ENCODE peak calls at places on chromosome 11, in eight cellular contexts. One of them, this sample, is unnamed.

GRCh38 chr11:4704054-4704789 is at the start of gene MMP26:
- DNase-seq in C1 segment of cervical spinal cord: no peak
- DNase-seq in anterior cingulate cortex: no peak
- DNase-seq in right lobe of liver: no peak
- DNase-seq in activated T-helper 1 cell treated with Interleukin-2 at 50 U/mL for 16 hours: no peak
- DNase-seq in stimulated activated CD8-positive, alpha-beta memory T cell treated with anti-CD3 and anti-CD28 coated beads, Interleukin-4, amount 100 ng/mL, for 24 hours: no peak
- DNase-seq in T-helper 1 cell: no peak
- DNase-seq in kidney tubule cell: peak
- DNase-seq in this sample: no peak

GRCh38 chr11:46050652-46051051 is 70.6 kb downstream of the PHF21A start:
- DNase-seq in kidney tubule cell: no peak
- DNase-seq in C1 segment of cervical spinal cord: no peak
- DNase-seq in T-helper 1 cell: no peak
- DNase-seq in anterior cingulate cortex: no peak
- DNase-seq in right lobe of liver: no peak
- DNase-seq in stimulated activated CD8-positive, alpha-beta memory T cell treated with anti-CD3 and anti-CD28 coated beads, Interleukin-4, amount 100 ng/mL, for 24 hours: no peak
- DNase-seq in activated T-helper 1 cell treated with Interleukin-2 at 50 U/mL for 16 hours: no peak
- DNase-seq in this sample: no peak

GRCh38 chr11:67033661-67034166 is 10.8 kb downstream of the SYT12 start:
- DNase-seq in stimulated activated CD8-positive, alpha-beta memory T cell treated with anti-CD3 and anti-CD28 coated beads, Interleukin-4, amount 100 ng/mL, for 24 hours: no peak
- DNase-seq in C1 segment of cervical spinal cord: peak
- DNase-seq in activated T-helper 1 cell treated with Interleukin-2 at 50 U/mL for 16 hours: no peak
- DNase-seq in T-helper 1 cell: no peak
- DNase-seq in kidney tubule cell: peak
- DNase-seq in right lobe of liver: no peak
- DNase-seq in anterior cingulate cortex: no peak
- DNase-seq in this sample: peak

GRCh38 chr11:64118871-64119495 is 46.9 kb downstream of the MACROD1 start:
- DNase-seq in kidney tubule cell: no peak
- DNase-seq in activated T-helper 1 cell treated with Interleukin-2 at 50 U/mL for 16 hours: no peak
- DNase-seq in right lobe of liver: no peak
- DNase-seq in stimulated activated CD8-positive, alpha-beta memory T cell treated with anti-CD3 and anti-CD28 coated beads, Interleukin-4, amount 100 ng/mL, for 24 hours: no peak
- DNase-seq in C1 segment of cervical spinal cord: no peak
- DNase-seq in T-helper 1 cell: no peak
- DNase-seq in anterior cingulate cortex: no peak
- DNase-seq in this sample: no peak

GRCh38 chr11:2466869-2467694 is 22.3 kb downstream of the KCNQ1 start:
- DNase-seq in activated T-helper 1 cell treated with Interleukin-2 at 50 U/mL for 16 hours: peak
- DNase-seq in T-helper 1 cell: peak
- DNase-seq in kidney tubule cell: no peak
- DNase-seq in C1 segment of cervical spinal cord: no peak
- DNase-seq in right lobe of liver: no peak
- DNase-seq in stimulated activated CD8-positive, alpha-beta memory T cell treated with anti-CD3 and anti-CD28 coated beads, Interleukin-4, amount 100 ng/mL, for 24 hours: no peak
- DNase-seq in anterior cingulate cortex: no peak
- DNase-seq in this sample: no peak

GRCh38 chr11:72239296-72239848 is 4.6 kb downstream of the PHOX2A start:
- DNase-seq in right lobe of liver: peak
- DNase-seq in kidney tubule cell: peak
- DNase-seq in anterior cingulate cortex: no peak
- DNase-seq in stimulated activated CD8-positive, alpha-beta memory T cell treated with anti-CD3 and anti-CD28 coated beads, Interleukin-4, amount 100 ng/mL, for 24 hours: no peak
- DNase-seq in activated T-helper 1 cell treated with Interleukin-2 at 50 U/mL for 16 hours: no peak
- DNase-seq in T-helper 1 cell: no peak
- DNase-seq in C1 segment of cervical spinal cord: no peak
- DNase-seq in this sample: no peak

GRCh38 chr11:20112291-20113146 is 47.8 kb downstream of the DBX1 start:
- DNase-seq in C1 segment of cervical spinal cord: peak
- DNase-seq in activated T-helper 1 cell treated with Interleukin-2 at 50 U/mL for 16 hours: no peak
- DNase-seq in kidney tubule cell: peak
- DNase-seq in T-helper 1 cell: no peak
- DNase-seq in stimulated activated CD8-positive, alpha-beta memory T cell treated with anti-CD3 and anti-CD28 coated beads, Interleukin-4, amount 100 ng/mL, for 24 hours: peak
- DNase-seq in anterior cingulate cortex: peak
- DNase-seq in right lobe of liver: no peak
- DNase-seq in this sample: peak

GRCh38 chr11:114438303-114438702 is 964 bp upstream of the REXO2 start:
- DNase-seq in kidney tubule cell: peak
- DNase-seq in anterior cingulate cortex: no peak
- DNase-seq in activated T-helper 1 cell treated with Interleukin-2 at 50 U/mL for 16 hours: no peak
- DNase-seq in C1 segment of cervical spinal cord: no peak
- DNase-seq in right lobe of liver: no peak
- DNase-seq in stimulated activated CD8-positive, alpha-beta memory T cell treated with anti-CD3 and anti-CD28 coated beads, Interleukin-4, amount 100 ng/mL, for 24 hours: no peak
- DNase-seq in T-helper 1 cell: no peak
- DNase-seq in this sample: no peak

GRCh38 chr11:46392421-46393230 is 1.1 kb upstream of the CHRM4 start:
- DNase-seq in kidney tubule cell: peak
- DNase-seq in activated T-helper 1 cell treated with Interleukin-2 at 50 U/mL for 16 hours: peak
- DNase-seq in right lobe of liver: peak
- DNase-seq in stimulated activated CD8-positive, alpha-beta memory T cell treated with anti-CD3 and anti-CD28 coated beads, Interleukin-4, amount 100 ng/mL, for 24 hours: peak
- DNase-seq in anterior cingulate cortex: no peak
- DNase-seq in C1 segment of cervical spinal cord: no peak
- DNase-seq in T-helper 1 cell: peak
- DNase-seq in this sample: peak

GRCh38 chr11:33920838-33921613 is 29.1 kb upstream of the LMO2 start:
- DNase-seq in right lobe of liver: no peak
- DNase-seq in kidney tubule cell: no peak
- DNase-seq in T-helper 1 cell: no peak
- DNase-seq in anterior cingulate cortex: no peak
- DNase-seq in stimulated activated CD8-positive, alpha-beta memory T cell treated with anti-CD3 and anti-CD28 coated beads, Interleukin-4, amount 100 ng/mL, for 24 hours: peak
- DNase-seq in activated T-helper 1 cell treated with Interleukin-2 at 50 U/mL for 16 hours: no peak
- DNase-seq in C1 segment of cervical spinal cord: no peak
- DNase-seq in this sample: no peak

GRCh38 chr11:114811971-114812370 is 133.6 kb downstream of the NXPE2 start:
- DNase-seq in C1 segment of cervical spinal cord: no peak
- DNase-seq in T-helper 1 cell: no peak
- DNase-seq in right lobe of liver: no peak
- DNase-seq in stimulated activated CD8-positive, alpha-beta memory T cell treated with anti-CD3 and anti-CD28 coated beads, Interleukin-4, amount 100 ng/mL, for 24 hours: no peak
- DNase-seq in kidney tubule cell: no peak
- DNase-seq in anterior cingulate cortex: no peak
- DNase-seq in activated T-helper 1 cell treated with Interleukin-2 at 50 U/mL for 16 hours: no peak
- DNase-seq in this sample: no peak

GRCh38 chr11:61999141-61999975 is 31.9 kb upstream of the FTH1 start:
- DNase-seq in stimulated activated CD8-positive, alpha-beta memory T cell treated with anti-CD3 and anti-CD28 coated beads, Interleukin-4, amount 100 ng/mL, for 24 hours: no peak
- DNase-seq in right lobe of liver: peak
- DNase-seq in kidney tubule cell: no peak
- DNase-seq in anterior cingulate cortex: no peak
- DNase-seq in activated T-helper 1 cell treated with Interleukin-2 at 50 U/mL for 16 hours: no peak
- DNase-seq in T-helper 1 cell: no peak
- DNase-seq in C1 segment of cervical spinal cord: no peak
- DNase-seq in this sample: no peak

GRCh38 chr11:58829736-58830135 is 14.8 kb downstream of the GLYATL2 start:
- DNase-seq in right lobe of liver: no peak
- DNase-seq in stimulated activated CD8-positive, alpha-beta memory T cell treated with anti-CD3 and anti-CD28 coated beads, Interleukin-4, amount 100 ng/mL, for 24 hours: no peak
- DNase-seq in activated T-helper 1 cell treated with Interleukin-2 at 50 U/mL for 16 hours: no peak
- DNase-seq in T-helper 1 cell: no peak
- DNase-seq in C1 segment of cervical spinal cord: no peak
- DNase-seq in anterior cingulate cortex: no peak
- DNase-seq in kidney tubule cell: peak
- DNase-seq in this sample: no peak

GRCh38 chr11:120017582-120017981 is 120.3 kb downstream of the TRIM29 start:
- DNase-seq in stimulated activated CD8-positive, alpha-beta memory T cell treated with anti-CD3 and anti-CD28 coated beads, Interleukin-4, amount 100 ng/mL, for 24 hours: no peak
- DNase-seq in T-helper 1 cell: no peak
- DNase-seq in activated T-helper 1 cell treated with Interleukin-2 at 50 U/mL for 16 hours: no peak
- DNase-seq in C1 segment of cervical spinal cord: no peak
- DNase-seq in kidney tubule cell: no peak
- DNase-seq in anterior cingulate cortex: no peak
- DNase-seq in right lobe of liver: no peak
- DNase-seq in this sample: no peak

GRCh38 chr11:109914809-109915653 is 178.2 kb upstream of the ZC3H12C start:
- DNase-seq in C1 segment of cervical spinal cord: no peak
- DNase-seq in right lobe of liver: no peak
- DNase-seq in anterior cingulate cortex: no peak
- DNase-seq in stimulated activated CD8-positive, alpha-beta memory T cell treated with anti-CD3 and anti-CD28 coated beads, Interleukin-4, amount 100 ng/mL, for 24 hours: no peak
- DNase-seq in activated T-helper 1 cell treated with Interleukin-2 at 50 U/mL for 16 hours: no peak
- DNase-seq in kidney tubule cell: peak
- DNase-seq in T-helper 1 cell: no peak
- DNase-seq in this sample: peak

GRCh38 chr11:70548976-70549375 is 150.6 kb downstream of the CTTN start:
- DNase-seq in right lobe of liver: no peak
- DNase-seq in C1 segment of cervical spinal cord: no peak
- DNase-seq in activated T-helper 1 cell treated with Interleukin-2 at 50 U/mL for 16 hours: no peak
- DNase-seq in stimulated activated CD8-positive, alpha-beta memory T cell treated with anti-CD3 and anti-CD28 coated beads, Interleukin-4, amount 100 ng/mL, for 24 hours: no peak
- DNase-seq in T-helper 1 cell: no peak
- DNase-seq in anterior cingulate cortex: no peak
- DNase-seq in kidney tubule cell: no peak
- DNase-seq in this sample: no peak

GRCh38 chr11:106070606-106071005 is 6.5 kb downstream of the KBTBD3 start:
- DNase-seq in anterior cingulate cortex: no peak
- DNase-seq in activated T-helper 1 cell treated with Interleukin-2 at 50 U/mL for 16 hours: no peak
- DNase-seq in right lobe of liver: no peak
- DNase-seq in C1 segment of cervical spinal cord: no peak
- DNase-seq in T-helper 1 cell: no peak
- DNase-seq in kidney tubule cell: no peak
- DNase-seq in stimulated activated CD8-positive, alpha-beta memory T cell treated with anti-CD3 and anti-CD28 coated beads, Interleukin-4, amount 100 ng/mL, for 24 hours: no peak
- DNase-seq in this sample: no peak

GRCh38 chr11:1574256-1575242 is 2.5 kb upstream of the DUSP8 start:
- DNase-seq in T-helper 1 cell: peak
- DNase-seq in stimulated activated CD8-positive, alpha-beta memory T cell treated with anti-CD3 and anti-CD28 coated beads, Interleukin-4, amount 100 ng/mL, for 24 hours: no peak
- DNase-seq in kidney tubule cell: peak
- DNase-seq in right lobe of liver: no peak
- DNase-seq in activated T-helper 1 cell treated with Interleukin-2 at 50 U/mL for 16 hours: no peak
- DNase-seq in anterior cingulate cortex: no peak
- DNase-seq in C1 segment of cervical spinal cord: peak
- DNase-seq in this sample: peak

GRCh38 chr11:82577246-82577645 is 156.4 kb downstream of the FAM181B start:
- DNase-seq in anterior cingulate cortex: no peak
- DNase-seq in kidney tubule cell: no peak
- DNase-seq in stimulated activated CD8-positive, alpha-beta memory T cell treated with anti-CD3 and anti-CD28 coated beads, Interleukin-4, amount 100 ng/mL, for 24 hours: no peak
- DNase-seq in activated T-helper 1 cell treated with Interleukin-2 at 50 U/mL for 16 hours: no peak
- DNase-seq in T-helper 1 cell: no peak
- DNase-seq in right lobe of liver: no peak
- DNase-seq in C1 segment of cervical spinal cord: peak
- DNase-seq in this sample: peak

GRCh38 chr11:71505001-71505400 is 22.1 kb upstream of the KRTAP5-7 start:
- DNase-seq in stimulated activated CD8-positive, alpha-beta memory T cell treated with anti-CD3 and anti-CD28 coated beads, Interleukin-4, amount 100 ng/mL, for 24 hours: no peak
- DNase-seq in activated T-helper 1 cell treated with Interleukin-2 at 50 U/mL for 16 hours: no peak
- DNase-seq in kidney tubule cell: no peak
- DNase-seq in right lobe of liver: no peak
- DNase-seq in C1 segment of cervical spinal cord: no peak
- DNase-seq in T-helper 1 cell: no peak
- DNase-seq in anterior cingulate cortex: no peak
- DNase-seq in this sample: no peak

GRCh38 chr11:108496643-108497256 is 1.4 kb downstream of the POGLUT3 start:
- DNase-seq in right lobe of liver: no peak
- DNase-seq in T-helper 1 cell: no peak
- DNase-seq in activated T-helper 1 cell treated with Interleukin-2 at 50 U/mL for 16 hours: no peak
- DNase-seq in C1 segment of cervical spinal cord: no peak
- DNase-seq in kidney tubule cell: peak
- DNase-seq in anterior cingulate cortex: no peak
- DNase-seq in stimulated activated CD8-positive, alpha-beta memory T cell treated with anti-CD3 and anti-CD28 coated beads, Interleukin-4, amount 100 ng/mL, for 24 hours: no peak
- DNase-seq in this sample: no peak

GRCh38 chr11:44575288-44575672 is 9.8 kb downstream of the CD82 start:
- DNase-seq in stimulated activated CD8-positive, alpha-beta memory T cell treated with anti-CD3 and anti-CD28 coated beads, Interleukin-4, amount 100 ng/mL, for 24 hours: no peak
- DNase-seq in kidney tubule cell: peak
- DNase-seq in right lobe of liver: no peak
- DNase-seq in anterior cingulate cortex: no peak
- DNase-seq in activated T-helper 1 cell treated with Interleukin-2 at 50 U/mL for 16 hours: no peak
- DNase-seq in T-helper 1 cell: no peak
- DNase-seq in C1 segment of cervical spinal cord: no peak
- DNase-seq in this sample: no peak

GRCh38 chr11:76291576-76292526 is 85.5 kb upstream of the WNT11 start:
- DNase-seq in C1 segment of cervical spinal cord: no peak
- DNase-seq in anterior cingulate cortex: no peak
- DNase-seq in stimulated activated CD8-positive, alpha-beta memory T cell treated with anti-CD3 and anti-CD28 coated beads, Interleukin-4, amount 100 ng/mL, for 24 hours: no peak
- DNase-seq in right lobe of liver: no peak
- DNase-seq in activated T-helper 1 cell treated with Interleukin-2 at 50 U/mL for 16 hours: no peak
- DNase-seq in T-helper 1 cell: no peak
- DNase-seq in kidney tubule cell: peak
- DNase-seq in this sample: no peak

GRCh38 chr11:19777342-19778102 is 64.9 kb downstream of the NAV2 start:
- DNase-seq in right lobe of liver: no peak
- DNase-seq in C1 segment of cervical spinal cord: peak
- DNase-seq in stimulated activated CD8-positive, alpha-beta memory T cell treated with anti-CD3 and anti-CD28 coated beads, Interleukin-4, amount 100 ng/mL, for 24 hours: no peak
- DNase-seq in anterior cingulate cortex: no peak
- DNase-seq in activated T-helper 1 cell treated with Interleukin-2 at 50 U/mL for 16 hours: no peak
- DNase-seq in T-helper 1 cell: no peak
- DNase-seq in kidney tubule cell: peak
- DNase-seq in this sample: no peak

GRCh38 chr11:106551744-106552671 is 466.3 kb downstream of the GUCY1A2 start:
- DNase-seq in right lobe of liver: no peak
- DNase-seq in C1 segment of cervical spinal cord: no peak
- DNase-seq in T-helper 1 cell: no peak
- DNase-seq in anterior cingulate cortex: no peak
- DNase-seq in kidney tubule cell: no peak
- DNase-seq in stimulated activated CD8-positive, alpha-beta memory T cell treated with anti-CD3 and anti-CD28 coated beads, Interleukin-4, amount 100 ng/mL, for 24 hours: no peak
- DNase-seq in activated T-helper 1 cell treated with Interleukin-2 at 50 U/mL for 16 hours: no peak
- DNase-seq in this sample: no peak

GRCh38 chr11:9943346-9944110 is 279.7 kb downstream of the SWAP70 start:
- DNase-seq in stimulated activated CD8-positive, alpha-beta memory T cell treated with anti-CD3 and anti-CD28 coated beads, Interleukin-4, amount 100 ng/mL, for 24 hours: no peak
- DNase-seq in activated T-helper 1 cell treated with Interleukin-2 at 50 U/mL for 16 hours: no peak
- DNase-seq in T-helper 1 cell: no peak
- DNase-seq in right lobe of liver: no peak
- DNase-seq in kidney tubule cell: no peak
- DNase-seq in C1 segment of cervical spinal cord: no peak
- DNase-seq in anterior cingulate cortex: no peak
- DNase-seq in this sample: no peak

GRCh38 chr11:64597671-64598101 is 6.7 kb downstream of the SLC22A12 start:
- DNase-seq in T-helper 1 cell: no peak
- DNase-seq in right lobe of liver: no peak
- DNase-seq in C1 segment of cervical spinal cord: no peak
- DNase-seq in anterior cingulate cortex: no peak
- DNase-seq in stimulated activated CD8-positive, alpha-beta memory T cell treated with anti-CD3 and anti-CD28 coated beads, Interleukin-4, amount 100 ng/mL, for 24 hours: no peak
- DNase-seq in activated T-helper 1 cell treated with Interleukin-2 at 50 U/mL for 16 hours: no peak
- DNase-seq in kidney tubule cell: no peak
- DNase-seq in this sample: no peak

GRCh38 chr11:10474551-10474950 is 19.5 kb downstream of the AMPD3 start:
- DNase-seq in C1 segment of cervical spinal cord: no peak
- DNase-seq in kidney tubule cell: no peak
- DNase-seq in activated T-helper 1 cell treated with Interleukin-2 at 50 U/mL for 16 hours: no peak
- DNase-seq in anterior cingulate cortex: no peak
- DNase-seq in T-helper 1 cell: no peak
- DNase-seq in stimulated activated CD8-positive, alpha-beta memory T cell treated with anti-CD3 and anti-CD28 coated beads, Interleukin-4, amount 100 ng/mL, for 24 hours: no peak
- DNase-seq in right lobe of liver: peak
- DNase-seq in this sample: no peak

GRCh38 chr11:67270256-67271211 is 4.3 kb downstream of the GRK2 start:
- DNase-seq in stimulated activated CD8-positive, alpha-beta memory T cell treated with anti-CD3 and anti-CD28 coated beads, Interleukin-4, amount 100 ng/mL, for 24 hours: no peak
- DNase-seq in anterior cingulate cortex: no peak
- DNase-seq in activated T-helper 1 cell treated with Interleukin-2 at 50 U/mL for 16 hours: no peak
- DNase-seq in C1 segment of cervical spinal cord: peak
- DNase-seq in kidney tubule cell: peak
- DNase-seq in right lobe of liver: no peak
- DNase-seq in T-helper 1 cell: no peak
- DNase-seq in this sample: no peak

GRCh38 chr11:1401656-1402221 is 12.0 kb downstream of the BRSK2 start:
- DNase-seq in stimulated activated CD8-positive, alpha-beta memory T cell treated with anti-CD3 and anti-CD28 coated beads, Interleukin-4, amount 100 ng/mL, for 24 hours: peak
- DNase-seq in right lobe of liver: peak
- DNase-seq in activated T-helper 1 cell treated with Interleukin-2 at 50 U/mL for 16 hours: no peak
- DNase-seq in C1 segment of cervical spinal cord: no peak
- DNase-seq in anterior cingulate cortex: no peak
- DNase-seq in kidney tubule cell: peak
- DNase-seq in T-helper 1 cell: peak
- DNase-seq in this sample: peak

GRCh38 chr11:66725646-66726045 is 3.4 kb downstream of the SPTBN2 start:
- DNase-seq in anterior cingulate cortex: no peak
- DNase-seq in stimulated activated CD8-positive, alpha-beta memory T cell treated with anti-CD3 and anti-CD28 coated beads, Interleukin-4, amount 100 ng/mL, for 24 hours: no peak
- DNase-seq in kidney tubule cell: peak
- DNase-seq in activated T-helper 1 cell treated with Interleukin-2 at 50 U/mL for 16 hours: no peak
- DNase-seq in T-helper 1 cell: no peak
- DNase-seq in C1 segment of cervical spinal cord: peak
- DNase-seq in right lobe of liver: peak
- DNase-seq in this sample: peak

GRCh38 chr11:92425127-92425526 is 200.5 kb downstream of the FAT3 start:
- DNase-seq in anterior cingulate cortex: no peak
- DNase-seq in right lobe of liver: no peak
- DNase-seq in kidney tubule cell: no peak
- DNase-seq in activated T-helper 1 cell treated with Interleukin-2 at 50 U/mL for 16 hours: no peak
- DNase-seq in stimulated activated CD8-positive, alpha-beta memory T cell treated with anti-CD3 and anti-CD28 coated beads, Interleukin-4, amount 100 ng/mL, for 24 hours: no peak
- DNase-seq in C1 segment of cervical spinal cord: no peak
- DNase-seq in T-helper 1 cell: no peak
- DNase-seq in this sample: no peak

GRCh38 chr11:95676280-95676679 is 113.3 kb downstream of the FAM76B start:
- DNase-seq in right lobe of liver: no peak
- DNase-seq in kidney tubule cell: no peak
- DNase-seq in anterior cingulate cortex: no peak
- DNase-seq in T-helper 1 cell: no peak
- DNase-seq in activated T-helper 1 cell treated with Interleukin-2 at 50 U/mL for 16 hours: no peak
- DNase-seq in stimulated activated CD8-positive, alpha-beta memory T cell treated with anti-CD3 and anti-CD28 coated beads, Interleukin-4, amount 100 ng/mL, for 24 hours: no peak
- DNase-seq in C1 segment of cervical spinal cord: no peak
- DNase-seq in this sample: no peak

GRCh38 chr11:131157678-131158077 is 212.7 kb upstream of the NTM start:
- DNase-seq in anterior cingulate cortex: no peak
- DNase-seq in stimulated activated CD8-positive, alpha-beta memory T cell treated with anti-CD3 and anti-CD28 coated beads, Interleukin-4, amount 100 ng/mL, for 24 hours: no peak
- DNase-seq in right lobe of liver: no peak
- DNase-seq in C1 segment of cervical spinal cord: no peak
- DNase-seq in T-helper 1 cell: no peak
- DNase-seq in kidney tubule cell: no peak
- DNase-seq in activated T-helper 1 cell treated with Interleukin-2 at 50 U/mL for 16 hours: no peak
- DNase-seq in this sample: no peak